ENCODE peak calls at places on chromosome 14, in eight cellular contexts. Q is tibial artery; B is NCI-H2029; K is SHP77; G is AG09309; P is choroid plexus epithelial cell; H is right cardiac atrium; M is activated T-cell treated with anti-CD3 and anti-CD28 coated beads, Interleukin-2, amount 50 U/mL, for 72 hours. E is an unnamed sample.

GRCh38 chr14:65686761-65687160 is 274.2 kb downstream of the FUT8 start:
- DNase-seq in Q (no peak), B (no peak), K (no peak), G (no peak), P (no peak), H (no peak), M (no peak), E (no peak)

GRCh38 chr14:24277606-24278321 is 6.4 kb upstream of the RABGGTA start:
- DNase-seq in Q (peak), B (no peak), K (no peak), G (no peak), P (no peak), H (no peak), M (peak), E (no peak)

GRCh38 chr14:67833403-67833802 is 13.8 kb downstream of the RAD51B start:
- DNase-seq in Q (no peak), B (no peak), K (no peak), G (no peak), P (no peak), H (no peak), M (no peak), E (no peak)

GRCh38 chr14:94581127-94581999 is at the start of gene SERPINA5:
- DNase-seq in Q (no peak), B (no peak), K (no peak), G (no peak), P (peak), H (peak), M (no peak), E (no peak)

GRCh38 chr14:35532783-35533356 is 1.1 kb upstream of the INSM2 start:
- DNase-seq in Q (no peak), B (no peak), K (no peak), G (no peak), P (no peak), H (no peak), M (peak), E (no peak)

GRCh38 chr14:35374273-35374681 is 30.3 kb downstream of the NFKBIA start:
- DNase-seq in Q (peak), B (peak), K (no peak), G (peak), P (peak), H (peak), M (no peak), E (no peak)

GRCh38 chr14:101108579-101109346 is 205.2 kb upstream of the RTL1 start:
- DNase-seq in Q (peak), B (no peak), K (no peak), G (no peak), P (no peak), H (no peak), M (no peak), E (no peak)

GRCh38 chr14:53231166-53231565 is 78.0 kb upstream of the DDHD1 start:
- DNase-seq in Q (no peak), B (no peak), K (no peak), G (no peak), P (no peak), H (no peak), M (no peak), E (no peak)

GRCh38 chr14:55127491-55127951 is 1.5 kb upstream of the LGALS3 start:
- DNase-seq in Q (no peak), B (no peak), K (no peak), G (peak), P (peak), H (no peak), M (no peak), E (no peak)

GRCh38 chr14:77459072-77459723 is 1.3 kb downstream of the AHSA1 start:
- DNase-seq in Q (peak), B (no peak), K (peak), G (peak), P (peak), H (peak), M (peak), E (no peak)

GRCh38 chr14:75259510-75259855 is 19.1 kb upstream of the FOS start:
- DNase-seq in Q (no peak), B (no peak), K (peak), G (no peak), P (peak), H (no peak), M (no peak), E (no peak)

GRCh38 chr14:68464716-68465115 is 328.2 kb downstream of the ZFP36L1 start:
- DNase-seq in Q (no peak), B (no peak), K (no peak), G (no peak), P (peak), H (no peak), M (no peak), E (no peak)

E was measured in NCI-H510A.